ENCODE peak calls at places on chromosomes 2 and 18, in four cellular contexts. V, W, K and U are unnamed samples.

GRCh38 chr2:85427300-85427699 is 8.8 kb downstream of the SH2D6 start:
- DNase-seq in V (no peak), W (no peak), K (no peak), U (no peak)

GRCh38 chr2:113126845-113127645 is at the start of gene IL1RN:
- DNase-seq in V (no peak), W (no peak), K (no peak), U (no peak)

GRCh38 chr2:217246108-217246507 is 386.2 kb upstream of the TNP1 start:
- DNase-seq in V (no peak), W (no peak), K (no peak), U (no peak)

GRCh38 chr2:28408764-28409599 is 16.3 kb downstream of the FOSL2 start:
- DNase-seq in V (no peak), W (peak), K (no peak), U (peak)

GRCh38 chr18:24199563-24199962 is 60.7 kb downstream of the CABYR start:
- DNase-seq in V (no peak), W (no peak), K (no peak), U (no peak)

GRCh38 chr2:172234716-172235661 is 132.3 kb upstream of the DLX2 start:
- DNase-seq in V (no peak), W (no peak), K (peak), U (no peak)

GRCh38 chr2:70513751-70514150 is 39.9 kb downstream of the TGFA start:
- DNase-seq in V (no peak), W (no peak), K (peak), U (no peak)

GRCh38 chr2:77962943-77963342 is 440.8 kb upstream of the LRRTM4 start:
- DNase-seq in V (no peak), W (no peak), K (no peak), U (no peak)

GRCh38 chr2:240305369-240305962 is 130.0 kb upstream of the GPC1 start:
- DNase-seq in V (no peak), W (no peak), K (no peak), U (no peak)

GRCh38 chr2:12824304-12824761 is 107.6 kb downstream of the TRIB2 start:
- DNase-seq in V (no peak), W (no peak), K (no peak), U (no peak)

GRCh38 chr2:99473496-99474083 is 16.2 kb downstream of the REV1 start:
- DNase-seq in V (no peak), W (no peak), K (no peak), U (no peak)

GRCh38 chr2:144516417-144516980 is 3.4 kb downstream of the ZEB2 start:
- DNase-seq in V (no peak), W (no peak), K (no peak), U (no peak)